ENCODE peak calls at places on chromosomes 12 and 14, in eight cellular contexts. S is heart right ventricle; F is Peyer's patch; C is IMR-90; D is SK-N-SH; J is CD4-positive, CD25-positive, alpha-beta regulatory T cell; V is astrocyte of the spinal cord; I is fibroblast of lung. O is an unnamed sample.

GRCh38 chr12:3231399-3231876 is 154.3 kb downstream of the TSPAN9 start:
- DNase-seq in S (no peak), D (no peak), C (no peak), V (no peak), J (no peak), I (no peak), F (no peak), O (no peak)

GRCh38 chr14:80385340-80385739 is 174.0 kb upstream of the DIO2 start:
- DNase-seq in I (no peak), D (no peak), J (no peak), F (no peak), V (no peak), S (no peak), C (no peak), O (no peak)

GRCh38 chr12:27109339-27110023 is 27.1 kb upstream of the C12orf71 start:
- DNase-seq in F (no peak), D (no peak), J (no peak), C (no peak), I (peak), S (no peak), V (no peak), O (no peak)

GRCh38 chr14:71231521-71232393 is 324.5 kb downstream of the PCNX1 start:
- DNase-seq in J (peak), C (no peak), F (no peak), V (no peak), D (peak), I (no peak), S (no peak), O (no peak)

GRCh38 chr12:121390856-121391255 is 9.1 kb upstream of the RNF34 start:
- DNase-seq in C (no peak), J (no peak), V (no peak), I (no peak), F (no peak), S (no peak), D (no peak), O (no peak)

GRCh38 chr12:87116778-87117177 is 860.6 kb upstream of the MGAT4C start:
- DNase-seq in C (no peak), I (no peak), F (no peak), V (no peak), S (no peak), D (no peak), J (no peak), O (no peak)

GRCh38 chr12:54419088-54419887 is at the start of gene ITGA5:
- DNase-seq in I (peak), D (peak), S (peak), F (peak), V (peak), C (peak), J (no peak), O (no peak)

GRCh38 chr14:103132381-103133212 is 9.3 kb downstream of the TNFAIP2 start:
- DNase-seq in F (no peak), V (peak), I (no peak), S (no peak), D (no peak), C (no peak), J (no peak), O (no peak)

GRCh38 chr14:91985521-91986255 is 38.2 kb upstream of the FBLN5 start:
- DNase-seq in I (peak), C (peak), S (no peak), J (peak), F (no peak), V (peak), D (no peak), O (no peak)

GRCh38 chr14:68888025-68888850 is 90.9 kb downstream of the ACTN1 start:
- DNase-seq in J (no peak), D (no peak), S (peak), I (no peak), F (no peak), V (peak), C (no peak), O (no peak)

GRCh38 chr14:91508105-91508504 is 2.0 kb downstream of the PPP4R3A start:
- DNase-seq in V (no peak), I (no peak), D (no peak), S (no peak), J (no peak), F (no peak), C (no peak), O (no peak)

GRCh38 chr14:92348154-92348553 is 25.2 kb downstream of the SLC24A4 start:
- DNase-seq in F (no peak), V (no peak), I (no peak), C (no peak), D (no peak), S (no peak), J (no peak), O (no peak)

GRCh38 chr14:61099221-61099835 is 118.3 kb downstream of the SLC38A6 start:
- DNase-seq in D (no peak), V (no peak), F (no peak), C (peak), S (no peak), J (no peak), I (peak), O (no peak)

GRCh38 chr14:100786820-100787219 is 39.1 kb upstream of the MEG3 start:
- DNase-seq in V (no peak), F (no peak), S (no peak), J (no peak), I (no peak), D (no peak), C (no peak), O (no peak)

GRCh38 chr12:125340791-125341190 is 275.6 kb downstream of the AACS start:
- DNase-seq in F (no peak), V (peak), J (no peak), D (no peak), S (peak), C (peak), I (peak), O (peak)

GRCh38 chr14:76456891-76457586 is 81.1 kb downstream of the ESRRB start:
- DNase-seq in I (no peak), F (no peak), V (no peak), J (no peak), C (no peak), D (no peak), S (no peak), O (no peak)

GRCh38 chr12:116982721-116983502 is 72.2 kb downstream of the FBXW8 start:
- DNase-seq in V (peak), D (no peak), C (peak), S (no peak), J (no peak), F (no peak), I (peak), O (peak)

GRCh38 chr14:59067135-59067894 is 121.2 kb upstream of the DAAM1 start:
- DNase-seq in C (peak), J (no peak), F (no peak), D (no peak), I (peak), V (no peak), S (no peak), O (no peak)

GRCh38 chr12:131944601-131945251 is 5.0 kb upstream of the EP400 start:
- DNase-seq in I (no peak), V (no peak), D (peak), F (no peak), C (no peak), J (no peak), S (no peak), O (no peak)

GRCh38 chr14:97218713-97219355 is 421.7 kb downstream of the VRK1 start:
- DNase-seq in S (no peak), C (no peak), J (peak), F (no peak), V (peak), D (peak), I (no peak), O (no peak)

GRCh38 chr14:66508846-66509621 is 1.1 kb downstream of the GPHN start:
- DNase-seq in I (peak), D (peak), J (peak), V (peak), F (peak), S (peak), C (peak), O (no peak)

GRCh38 chr12:49622501-49623141 is 740 bp upstream of the PRPF40B start:
- DNase-seq in V (no peak), S (no peak), C (peak), F (peak), D (no peak), J (peak), I (no peak), O (no peak)

GRCh38 chr14:41605550-41606248 is 977 bp upstream of the LRFN5 start:
- DNase-seq in D (no peak), F (no peak), V (peak), J (no peak), I (peak), C (peak), S (no peak), O (no peak)

GRCh38 chr14:55508676-55509075 is 68.3 kb upstream of the TBPL2 start:
- DNase-seq in F (no peak), C (no peak), V (no peak), J (no peak), D (no peak), I (peak), S (no peak), O (no peak)

GRCh38 chr14:100576091-100577085 is 10.8 kb downstream of the BEGAIN start:
- DNase-seq in I (no peak), C (no peak), V (no peak), J (no peak), S (no peak), F (no peak), D (no peak), O (no peak)

GRCh38 chr14:53218161-53218560 is 65.0 kb upstream of the DDHD1 start:
- DNase-seq in S (no peak), D (no peak), J (no peak), F (no peak), V (no peak), I (no peak), C (no peak), O (no peak)

GRCh38 chr12:122319312-122319638 is 53.0 kb upstream of the VPS33A start:
- DNase-seq in F (no peak), J (no peak), I (no peak), C (no peak), V (no peak), D (no peak), S (no peak), O (no peak)

GRCh38 chr14:38207830-38208815 is at the start of gene SSTR1:
- DNase-seq in S (peak), D (no peak), J (no peak), V (peak), C (no peak), F (no peak), I (peak), O (no peak)
- H3K4me3 ChIP-seq in S (peak), D (no peak), J (no peak), V (peak), C (peak), F (peak), I (peak), O (peak)

GRCh38 chr12:130626601-130627000 is 89.5 kb downstream of the RIMBP2 start:
- DNase-seq in V (no peak), S (no peak), J (no peak), C (no peak), D (no peak), F (no peak), I (no peak), O (no peak)
- H3K4me3 ChIP-seq in V (no peak), S (no peak), J (no peak), C (no peak), D (no peak), F (no peak), I (no peak), O (no peak)

GRCh38 chr12:11500222-11500860 is 105.0 kb upstream of the PRB2 start:
- DNase-seq in C (peak), S (peak), D (peak), V (peak), J (peak), I (peak), F (peak), O (no peak)
- H3K4me3 ChIP-seq in C (no peak), S (no peak), D (peak), V (no peak), J (no peak), I (no peak), F (no peak), O (no peak)

GRCh38 chr12:20361416-20361815 is 6.9 kb upstream of the PDE3A start:
- DNase-seq in V (no peak), I (no peak), D (no peak), C (no peak), F (no peak), J (no peak), S (no peak), O (no peak)
- H3K4me3 ChIP-seq in V (no peak), I (no peak), D (no peak), C (no peak), F (no peak), J (no peak), S (no peak), O (no peak)

GRCh38 chr12:45775465-45775864 is 46.0 kb downstream of the ARID2 start:
- DNase-seq in V (no peak), F (no peak), D (no peak), J (no peak), S (no peak), C (no peak), I (no peak), O (no peak)

GRCh38 chr12:45775964-45776363 is 46.5 kb downstream of the ARID2 start:
- DNase-seq in V (no peak), J (no peak), D (no peak), S (no peak), C (no peak), I (no peak), F (no peak), O (no peak)

GRCh38 chr12:45773734-45774133 is 44.2 kb downstream of the ARID2 start:
- DNase-seq in V (no peak), S (no peak), I (no peak), F (no peak), C (no peak), D (no peak), J (no peak), O (no peak)

GRCh38 chr12:45779936-45780335 is 50.4 kb downstream of the ARID2 start:
- DNase-seq in V (no peak), I (no peak), C (no peak), D (no peak), S (no peak), J (no peak), F (no peak), O (no peak)

GRCh38 chr12:45774508-45775162 is 45.1 kb downstream of the ARID2 start:
- DNase-seq in F (no peak), J (no peak), D (no peak), I (no peak), C (no peak), S (no peak), V (no peak), O (no peak)
- H3K4me3 ChIP-seq in F (no peak), J (no peak), D (no peak), I (no peak), C (no peak), S (no peak), V (no peak), O (no peak)